ENCODE peak calls at places on chromosomes 6 and 20, in six cellular contexts. T is A549, M is stomach, Q is SK-N-SH, K is sigmoid colon, H is ovary. D is an unnamed sample.

GRCh38 chr20:36341331-36342020 is 35.3 kb downstream of the DLGAP4 start:
- DNase-seq in T (no peak), M (no peak), Q (no peak), K (no peak), H (no peak), D (no peak)

GRCh38 chr6:40328376-40328987 is 258.7 kb downstream of the LRFN2 start:
- DNase-seq in T (peak; percentile 7), M (peak; percentile 78), Q (peak; percentile 63), K (no peak), H (no peak), D (peak; percentile 51)

GRCh38 chr6:78438135-78438534 is 429.2 kb upstream of the IRAK1BP1 start:
- DNase-seq in T (no peak), M (no peak), Q (no peak), K (no peak), H (no peak), D (no peak)

GRCh38 chr6:7238900-7239589 is 74.0 kb downstream of the SSR1 start:
- DNase-seq in T (peak; percentile 56), M (peak; percentile 96), Q (peak; percentile 79), K (peak; percentile 91), H (peak; percentile 73), D (peak; percentile 93)

GRCh38 chr20:17849901-17850673 is 118.5 kb downstream of the SNX5 start:
- DNase-seq in T (peak; percentile 36), M (peak; percentile 72), Q (no peak), K (peak; percentile 92), H (no peak), D (peak; percentile 51)

GRCh38 chr6:158780963-158781691 is 38.0 kb downstream of the EZR start:
- DNase-seq in T (no peak), M (peak; percentile 85), Q (no peak), K (peak; percentile 18), H (no peak), D (peak; percentile 82)

GRCh38 chr6:108694816-108695215 is 134.1 kb downstream of the FOXO3 start:
- DNase-seq in T (no peak), M (no peak), Q (no peak), K (no peak), H (no peak), D (no peak)

GRCh38 chr20:63957004-63957689 is 931 bp upstream of the UCKL1 start:
- DNase-seq in T (peak; percentile 87), M (peak; percentile 71), Q (peak; percentile 94), K (peak; percentile 85), H (peak; percentile 80), D (peak; percentile 87)

GRCh38 chr6:5231289-5231688 is 29.5 kb downstream of the LYRM4 start:
- DNase-seq in T (no peak), M (no peak), Q (no peak), K (no peak), H (no peak), D (no peak)

GRCh38 chr6:48610846-48611245 is 499.8 kb upstream of the PTCHD4 start:
- DNase-seq in T (no peak), M (no peak), Q (no peak), K (no peak), H (no peak), D (no peak)

GRCh38 chr6:3525915-3526314 is 69.1 kb upstream of the SLC22A23 start:
- DNase-seq in T (no peak), M (no peak), Q (no peak), K (no peak), H (no peak), D (no peak)

GRCh38 chr6:69894578-69895347 is 28.4 kb downstream of the COL19A1 start:
- DNase-seq in T (no peak), M (no peak), Q (no peak), K (no peak), H (no peak), D (no peak)

GRCh38 chr20:14790771-14791517 is 453.5 kb upstream of the FLRT3 start:
- DNase-seq in T (no peak), M (no peak), Q (no peak), K (no peak), H (no peak), D (no peak)

GRCh38 chr20:45882469-45883099 is 1.6 kb downstream of the ZSWIM1 start:
- DNase-seq in T (no peak), M (no peak), Q (no peak), K (no peak), H (no peak), D (no peak)

GRCh38 chr6:159541296-159541695 is 151.7 kb downstream of the SOD2 start:
- DNase-seq in T (no peak), M (no peak), Q (no peak), K (no peak), H (no peak), D (no peak)

GRCh38 chr20:22346716-22347115 is 237.7 kb downstream of the FOXA2 start:
- DNase-seq in T (no peak), M (no peak), Q (no peak), K (no peak), H (no peak), D (no peak)

GRCh38 chr6:68400396-68400795 is 234.7 kb upstream of the ADGRB3 start:
- DNase-seq in T (no peak), M (no peak), Q (no peak), K (no peak), H (no peak), D (no peak)

GRCh38 chr6:93139408-93140081 is 279.8 kb downstream of the EPHA7 start:
- DNase-seq in T (no peak), M (no peak), Q (no peak), K (no peak), H (no peak), D (no peak)

GRCh38 chr6:37033255-37033654 is 27.8 kb downstream of the FGD2 start:
- DNase-seq in T (no peak), M (no peak), Q (no peak), K (no peak), H (no peak), D (no peak)

GRCh38 chr6:108714774-108715414 is 133.3 kb upstream of the ARMC2 start:
- DNase-seq in T (no peak), M (no peak), Q (no peak), K (no peak), H (no peak), D (no peak)

GRCh38 chr6:90296346-90297123 is at the start of gene BACH2:
- DNase-seq in T (peak; percentile 52), M (peak; percentile 95), Q (peak; percentile 88), K (peak; percentile 95), H (peak; percentile 96), D (peak; percentile 93)

GRCh38 chr20:57450419-57450818 is 59.2 kb downstream of the RBM38 start:
- DNase-seq in T (no peak), M (peak; percentile 51), Q (peak; percentile 92), K (peak; percentile 83), H (no peak), D (peak; percentile 52)

GRCh38 chr6:87722831-87723726 is 21.0 kb upstream of the AKIRIN2 start:
- DNase-seq in T (peak; percentile 78), M (peak; percentile 44), Q (no peak), K (no peak), H (peak; percentile 26), D (peak; percentile 41)

GRCh38 chr20:13735829-13736228 is 48.9 kb downstream of the ESF1 start:
- DNase-seq in T (no peak), M (no peak), Q (no peak), K (no peak), H (no peak), D (no peak)

GRCh38 chr6:33367009-33367714 is 24.5 kb upstream of the KIFC1 start:
- DNase-seq in T (no peak), M (no peak), Q (no peak), K (no peak), H (no peak), D (no peak)

GRCh38 chr6:16146527-16146955 is 17.7 kb downstream of the MYLIP start:
- DNase-seq in T (no peak), M (peak; percentile 70), Q (peak; percentile 38), K (no peak), H (no peak), D (no peak)

GRCh38 chr6:40674170-40674569 is 87.0 kb upstream of the LRFN2 start:
- DNase-seq in T (no peak), M (no peak), Q (peak; percentile 25), K (no peak), H (no peak), D (no peak)

GRCh38 chr6:16199792-16200191 is 38.6 kb upstream of the GMPR start:
- DNase-seq in T (no peak), M (no peak), Q (no peak), K (no peak), H (no peak), D (no peak)

GRCh38 chr20:1935696-1936366 is 40.6 kb downstream of the SIRPA start:
- DNase-seq in T (no peak), M (no peak), Q (peak; percentile 82), K (peak; percentile 80), H (no peak), D (peak; percentile 50)

GRCh38 chr6:110053395-110054240 is 75.5 kb downstream of the GPR6 start:
- DNase-seq in T (peak; percentile 36), M (no peak), Q (peak; percentile 59), K (no peak), H (no peak), D (no peak)

GRCh38 chr6:169851641-169852503 is 100.5 kb downstream of the ERMARD start:
- DNase-seq in T (no peak), M (peak; percentile 24), Q (no peak), K (no peak), H (peak; percentile 5), D (no peak)

GRCh38 chr20:25319241-25320034 is 71.2 kb downstream of the ABHD12 start:
- DNase-seq in T (no peak), M (peak; percentile 22), Q (no peak), K (peak; percentile 53), H (no peak), D (no peak)
- H3K27ac ChIP-seq in T (no peak overlapping the region), M (no peak overlapping the region), Q (no peak overlapping the region), K (no peak overlapping the region), H (no peak overlapping the region), D (peak overlapping the region; percentile 37)

GRCh38 chr6:28124350-28124970 is at the start of gene ZSCAN16:
- DNase-seq in T (peak; percentile 67), M (peak; percentile 84), Q (peak; percentile 81), K (peak; percentile 89), H (peak; percentile 78), D (peak; percentile 90)
- TF ChIP-seq EP300 in T (no peak), M (no peak), Q (no peak), K (no peak), H (no peak), D (no peak)

GRCh38 chr6:129765008-129765407 is 55.0 kb upstream of the ARHGAP18 start:
- DNase-seq in T (no peak), M (no peak), Q (no peak), K (no peak), H (no peak), D (no peak)
- H3K27ac ChIP-seq in T (no peak overlapping the region), M (no peak overlapping the region), Q (no peak overlapping the region), K (no peak overlapping the region), H (no peak overlapping the region), D (no peak overlapping the region)

GRCh38 chr6:64301307-64302236 is 666.0 kb downstream of the PHF3 start:
- DNase-seq in T (no peak), M (no peak), Q (no peak), K (no peak), H (no peak), D (peak; percentile 34)
- TF ChIP-seq EP300 in T (no peak), M (no peak), Q (no peak), K (no peak), H (no peak), D (no peak)